ENCODE peak calls at places on chromosomes 7 and 10, in seven cellular contexts. H, I, E, M, Q, D and P are unnamed samples.

GRCh38 chr7:72077776-72078175 is 334.4 kb downstream of the CALN1 start:
- DNase-seq in H (no peak), I (no peak), E (no peak), M (no peak), Q (no peak), D (no peak), P (no peak)

GRCh38 chr10:132134541-132135397 is 52.0 kb upstream of the DPYSL4 start:
- DNase-seq in H (peak), I (no peak), E (no peak), M (no peak), Q (no peak), D (no peak), P (no peak)

GRCh38 chr10:118002581-118002980 is 44.2 kb downstream of the RAB11FIP2 start:
- DNase-seq in H (no peak), I (no peak), E (peak), M (no peak), Q (no peak), D (no peak), P (peak)

GRCh38 chr7:25659841-25660240 is 431.6 kb upstream of the NPVF start:
- DNase-seq in H (no peak), I (no peak), E (no peak), M (no peak), Q (no peak), D (no peak), P (no peak)

GRCh38 chr7:101877882-101878591 is 60.6 kb downstream of the CUX1 start:
- DNase-seq in H (no peak), I (no peak), E (no peak), M (no peak), Q (no peak), D (peak), P (no peak)

GRCh38 chr7:91852263-91852741 is 28.2 kb downstream of the MTERF1 start:
- DNase-seq in H (no peak), I (no peak), E (peak), M (no peak), Q (no peak), D (peak), P (peak)

GRCh38 chr7:158887594-158887993 is 31.2 kb downstream of the DYNC2I1 start:
- DNase-seq in H (no peak), I (no peak), E (no peak), M (no peak), Q (no peak), D (no peak), P (no peak)

GRCh38 chr10:124168991-124169826 is 75.8 kb upstream of the CHST15 start:
- DNase-seq in H (no peak), I (no peak), E (no peak), M (no peak), Q (peak), D (no peak), P (no peak)

GRCh38 chr10:94299417-94299816 is 63.3 kb downstream of the NOC3L start:
- DNase-seq in H (no peak), I (no peak), E (peak), M (peak), Q (no peak), D (no peak), P (peak)

GRCh38 chr7:74141705-74142104 is 32.5 kb upstream of the EIF4H start:
- DNase-seq in H (no peak), I (no peak), E (peak), M (no peak), Q (no peak), D (no peak), P (no peak)

GRCh38 chr7:133854739-133855138 is 272.4 kb upstream of the LRGUK start:
- DNase-seq in H (no peak), I (no peak), E (peak), M (peak), Q (no peak), D (peak), P (peak)

GRCh38 chr10:72564596-72564995 is 61.3 kb downstream of the MICU1 start:
- DNase-seq in H (no peak), I (no peak), E (peak), M (peak), Q (no peak), D (no peak), P (peak)

GRCh38 chr7:138460176-138460648 is at the start of gene TRIM24:
- DNase-seq in H (no peak), I (peak), E (peak), M (peak), Q (peak), D (no peak), P (no peak)

GRCh38 chr7:95046494-95047240 is 139.3 kb downstream of the PPP1R9A start:
- DNase-seq in H (no peak), I (no peak), E (peak), M (peak), Q (no peak), D (no peak), P (no peak)

GRCh38 chr10:59907537-59907917 is 1.2 kb upstream of the CCDC6 start:
- DNase-seq in H (no peak), I (no peak), E (no peak), M (no peak), Q (no peak), D (no peak), P (no peak)

GRCh38 chr10:59907918-59908807 is 1.8 kb upstream of the CCDC6 start:
- DNase-seq in H (peak), I (peak), E (peak), M (peak), Q (no peak), D (peak), P (peak)

GRCh38 chr10:59905066-59905734 is 1.2 kb downstream of the CCDC6 start:
- DNase-seq in H (peak), I (peak), E (peak), M (peak), Q (no peak), D (peak), P (peak)

GRCh38 chr10:59905735-59906416 is 480 bp downstream of the CCDC6 start:
- DNase-seq in H (no peak), I (no peak), E (no peak), M (no peak), Q (no peak), D (no peak), P (no peak)

DNA sequence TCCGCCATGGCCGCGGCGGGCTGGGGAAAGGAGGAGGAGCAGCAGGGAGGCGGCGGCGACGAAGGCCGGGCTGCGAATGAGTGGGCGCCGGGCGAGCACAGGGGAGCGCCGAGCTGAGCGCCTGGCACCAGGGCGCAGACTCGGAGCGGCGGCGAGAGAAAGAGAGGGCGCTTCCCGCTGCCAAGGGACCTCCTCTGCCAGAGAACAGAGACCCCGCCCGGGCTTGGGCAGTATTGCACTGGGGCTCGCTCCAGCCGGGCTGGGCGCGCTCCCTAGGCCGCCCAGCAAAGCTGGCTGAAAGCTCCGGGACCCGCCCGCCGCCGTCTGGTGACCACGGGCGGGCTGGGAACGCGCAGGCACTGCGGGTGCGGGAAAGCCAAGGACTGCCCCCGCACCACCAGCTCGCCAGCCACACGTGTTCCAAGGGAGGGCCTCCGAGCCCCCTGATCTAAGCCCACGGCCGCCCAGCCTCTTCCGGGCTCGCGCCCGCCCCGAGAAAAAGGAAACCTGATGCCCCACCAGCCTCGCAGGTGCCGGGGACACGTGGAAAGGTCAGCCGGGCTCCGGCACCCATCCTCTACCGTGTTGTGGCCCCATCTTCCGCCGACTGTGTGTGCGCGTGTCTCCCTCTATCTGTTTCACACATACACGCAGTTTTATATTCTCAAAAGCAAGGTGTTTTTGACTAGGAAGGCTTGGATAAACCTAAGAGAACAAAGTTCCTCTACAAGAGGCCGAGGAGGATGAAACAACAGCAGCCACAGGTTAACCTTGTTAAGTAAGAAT is at the start of gene CCDC6:
- DNase-seq in H (peak), I (peak), E (peak), M (peak), Q (peak), D (peak), P (peak)
- TF ChIP-seq CTCF in H (peak), I (peak), E (peak), M (peak), Q (peak), D (peak), P (peak)

GRCh38 chr10:108112218-108112617 is 947.7 kb upstream of the SORCS1 start:
- DNase-seq in H (no peak), I (no peak), E (no peak), M (no peak), Q (no peak), D (peak), P (no peak)
- H3K4me3 ChIP-seq in H (no peak), I (no peak), E (no peak), M (no peak), Q (no peak), D (no peak), P (no peak)

GRCh38 chr10:10591682-10592412 is 425.8 kb upstream of the CELF2 start:
- DNase-seq in H (no peak), I (no peak), E (no peak), M (no peak), Q (no peak), D (no peak), P (no peak)
- TF ChIP-seq CTCF in H (no peak), I (no peak), E (no peak), M (no peak), Q (no peak), D (no peak), P (no peak)

GRCh38 chr10:17764142-17764541 is 12.1 kb downstream of the TMEM236 start:
- DNase-seq in H (no peak), I (no peak), E (no peak), M (no peak), Q (no peak), D (peak), P (no peak)

GRCh38 chr10:17756557-17757208 is 4.7 kb downstream of the TMEM236 start:
- DNase-seq in H (no peak), I (no peak), E (peak), M (no peak), Q (no peak), D (no peak), P (peak)

GRCh38 chr10:17758896-17759295 is 6.9 kb downstream of the TMEM236 start:
- DNase-seq in H (no peak), I (no peak), E (no peak), M (no peak), Q (no peak), D (no peak), P (no peak)

DNA sequence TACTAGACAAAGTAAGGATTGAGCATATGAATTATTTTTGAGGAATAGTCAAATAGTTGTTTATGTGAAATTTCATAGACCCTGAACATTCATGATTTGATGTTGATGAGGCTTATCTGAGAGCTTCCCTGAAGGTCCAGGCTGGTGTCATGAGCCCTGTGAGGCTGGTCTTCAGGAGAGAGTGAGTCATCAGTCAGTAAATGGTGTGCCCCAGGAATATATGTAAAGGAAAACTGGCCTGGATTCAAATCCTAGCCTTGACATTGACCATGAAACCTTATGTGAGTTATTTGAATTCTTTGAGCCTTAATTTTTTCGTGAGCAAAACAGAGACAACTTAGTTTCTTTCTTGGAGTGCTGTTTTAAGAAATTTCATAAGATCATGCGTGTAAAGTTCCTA is 6.2 kb downstream of the TMEM236 start:
- DNase-seq in H (no peak), I (no peak), E (peak), M (no peak), Q (no peak), D (no peak), P (no peak)
- H3K4me3 ChIP-seq in H (no peak), I (no peak), E (no peak), M (no peak), Q (no peak), D (no peak), P (no peak)

GRCh38 chr7:156778668-156779067 is 114.3 kb downstream of the LMBR1 start:
- DNase-seq in H (no peak), I (no peak), E (no peak), M (no peak), Q (no peak), D (no peak), P (no peak)
- TF ChIP-seq CTCF in H (no peak), I (no peak), E (no peak), M (no peak), Q (no peak), D (no peak), P (no peak)

GRCh38 chr10:31864834-31865518 is 63.7 kb downstream of the ARHGAP12 start:
- DNase-seq in H (no peak), I (no peak), E (peak), M (no peak), Q (no peak), D (peak), P (peak)
- H3K4me3 ChIP-seq in H (no peak), I (no peak), E (no peak), M (no peak), Q (no peak), D (no peak), P (no peak)

GRCh38 chr7:45580053-45580872 is 6.1 kb downstream of the ADCY1 start:
- DNase-seq in H (peak), I (peak), E (no peak), M (no peak), Q (peak), D (peak), P (no peak)
- TF ChIP-seq CTCF in H (no peak), I (no peak), E (peak), M (peak), Q (no peak), D (peak), P (peak)

DNA sequence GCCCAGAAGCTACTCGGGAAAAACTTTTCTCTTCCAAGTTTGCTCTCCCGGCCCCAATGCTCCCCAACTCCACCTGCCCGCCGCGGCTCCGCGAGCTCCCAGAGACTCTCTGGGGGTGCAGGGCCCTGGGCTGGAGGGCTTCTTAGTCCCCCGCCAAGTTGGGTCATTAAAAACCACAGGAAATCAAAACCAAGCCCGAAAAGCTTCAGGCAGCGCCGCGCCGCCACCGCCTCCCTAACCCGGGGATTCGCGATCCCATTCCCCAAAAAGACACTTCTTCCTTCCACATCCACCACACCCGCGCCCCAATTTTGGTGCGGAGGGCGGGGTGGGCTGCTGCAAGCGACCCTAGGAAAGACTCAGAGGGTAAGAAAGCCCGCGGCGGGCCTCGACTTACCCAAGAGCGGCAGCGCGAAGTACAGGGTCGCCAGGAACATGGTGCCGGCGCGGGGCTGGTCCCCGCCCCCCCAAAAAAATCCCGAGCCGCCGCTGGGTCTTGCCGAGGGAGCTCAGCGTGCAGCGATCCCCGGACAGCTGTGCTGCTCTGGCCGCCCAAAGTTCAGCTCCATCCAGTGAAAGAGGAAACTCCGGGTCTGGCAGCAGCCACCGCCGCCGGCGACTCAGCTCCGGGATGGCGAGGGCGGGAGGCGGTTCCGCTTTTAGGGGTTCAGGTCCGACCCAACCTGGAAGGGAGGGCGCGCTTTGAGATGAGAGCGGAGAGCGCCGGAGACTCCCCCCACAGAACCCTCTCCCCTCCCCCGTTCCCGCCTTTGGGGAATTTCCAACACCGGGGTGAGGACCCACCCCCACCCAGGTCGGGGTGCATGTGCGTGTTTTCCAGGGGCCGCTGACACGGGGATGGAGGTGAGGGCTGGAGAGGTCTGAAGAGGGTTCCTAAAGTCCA is 1.2 kb downstream of the GFRA1 start:
- DNase-seq in H (no peak), I (peak), E (no peak), M (no peak), Q (no peak), D (peak), P (no peak)
- H3K4me3 ChIP-seq in H (peak), I (peak), E (peak), M (peak), Q (peak), D (peak), P (peak)